ENCODE peak calls at places on chromosome 18, in four cellular contexts. One of them, this sample, is unnamed. For H3K9me3, the result is how much of the 10 kb centered on the place peaks cover.

GRCh38 chr18:48798334-48799197 is 152.2 kb downstream of the SMAD7 start:
- DNase-seq in body of pancreas: peak
- DNase-seq in GM12878: no peak
- DNase-seq in adrenal gland: peak
- DNase-seq in this sample: no peak

GRCh38 chr18:27017901-27018500 is 152.5 kb upstream of the AQP4 start:
- DNase-seq in adrenal gland: no peak
- DNase-seq in body of pancreas: no peak
- DNase-seq in GM12878: no peak
- DNase-seq in this sample: no peak

GRCh38 chr18:10201655-10202054 is 252.8 kb upstream of the APCDD1 start:
- DNase-seq in adrenal gland: no peak
- DNase-seq in GM12878: no peak
- DNase-seq in body of pancreas: no peak
- DNase-seq in this sample: no peak

GRCh38 chr18:56645415-56646016 is 5.6 kb upstream of the WDR7 start:
- DNase-seq in adrenal gland: no peak
- DNase-seq in body of pancreas: no peak
- DNase-seq in GM12878: no peak
- DNase-seq in this sample: no peak

GRCh38 chr18:59660976-59661743 is 36.1 kb downstream of the CCBE1 start:
- DNase-seq in body of pancreas: no peak
- DNase-seq in adrenal gland: no peak
- DNase-seq in GM12878: no peak
- DNase-seq in this sample: no peak

GRCh38 chr18:9653390-9653789 is 39.0 kb upstream of the PPP4R1 start:
- DNase-seq in adrenal gland: peak
- DNase-seq in body of pancreas: peak
- DNase-seq in GM12878: no peak
- DNase-seq in this sample: no peak

GRCh38 chr18:48739266-48740067 is 200.6 kb downstream of the CTIF start:
- DNase-seq in GM12878: no peak
- DNase-seq in adrenal gland: no peak
- DNase-seq in body of pancreas: no peak
- DNase-seq in this sample: no peak

GRCh38 chr18:58168221-58168620 is 124.2 kb downstream of the NEDD4L start:
- DNase-seq in adrenal gland: no peak
- DNase-seq in body of pancreas: no peak
- DNase-seq in GM12878: no peak
- DNase-seq in this sample: no peak

GRCh38 chr18:23887493-23887892 is 127.1 kb upstream of the TTC39C start:
- DNase-seq in GM12878: no peak
- DNase-seq in body of pancreas: no peak
- DNase-seq in adrenal gland: peak
- DNase-seq in this sample: no peak

GRCh38 chr18:35456181-35456850 is 41.4 kb downstream of the INO80C start:
- DNase-seq in adrenal gland: peak
- DNase-seq in body of pancreas: no peak
- DNase-seq in GM12878: no peak
- DNase-seq in this sample: no peak

GRCh38 chr18:24937624-24938285 is 414.2 kb downstream of the ZNF521 start:
- DNase-seq in body of pancreas: no peak
- DNase-seq in GM12878: no peak
- DNase-seq in adrenal gland: no peak
- DNase-seq in this sample: no peak

GRCh38 chr18:58605027-58606020 is 23.6 kb downstream of the ALPK2 start:
- DNase-seq in GM12878: peak
- DNase-seq in adrenal gland: no peak
- DNase-seq in body of pancreas: no peak
- DNase-seq in this sample: no peak

GRCh38 chr18:56627991-56628390 is 10.4 kb downstream of the TXNL1 start:
- DNase-seq in GM12878: no peak
- DNase-seq in body of pancreas: no peak
- DNase-seq in adrenal gland: no peak
- DNase-seq in this sample: no peak

GRCh38 chr18:49651033-49651432 is 89.2 kb downstream of the LIPG start:
- DNase-seq in body of pancreas: no peak
- DNase-seq in GM12878: no peak
- DNase-seq in adrenal gland: no peak
- DNase-seq in this sample: no peak

GRCh38 chr18:35432565-35433001 is 55.4 kb upstream of the ZNF396 start:
- DNase-seq in body of pancreas: no peak
- DNase-seq in adrenal gland: no peak
- DNase-seq in GM12878: no peak
- DNase-seq in this sample: no peak

GRCh38 chr18:9825571-9826073 is 60.2 kb upstream of the TXNDC2 start:
- DNase-seq in adrenal gland: peak
- DNase-seq in GM12878: no peak
- DNase-seq in body of pancreas: peak
- DNase-seq in this sample: no peak

GRCh38 chr18:27704721-27705361 is 472.1 kb downstream of the CDH2 start:
- DNase-seq in adrenal gland: no peak
- DNase-seq in body of pancreas: no peak
- DNase-seq in GM12878: no peak
- DNase-seq in this sample: no peak

GRCh38 chr18:10247402-10248117 is 206.9 kb upstream of the APCDD1 start:
- DNase-seq in body of pancreas: no peak
- DNase-seq in GM12878: no peak
- DNase-seq in adrenal gland: no peak
- DNase-seq in this sample: no peak

GRCh38 chr18:22667616-22668422 is 250.1 kb upstream of the CTAGE1 start:
- DNase-seq in adrenal gland: no peak
- DNase-seq in body of pancreas: no peak
- DNase-seq in GM12878: peak
- DNase-seq in this sample: no peak

GRCh38 chr18:51194604-51195003 is 2.9 kb downstream of the MEX3C start:
- DNase-seq in GM12878: no peak
- DNase-seq in body of pancreas: no peak
- DNase-seq in adrenal gland: no peak
- DNase-seq in this sample: no peak

GRCh38 chr18:51192026-51192425 is 5.5 kb downstream of the MEX3C start:
- DNase-seq in GM12878: no peak
- DNase-seq in body of pancreas: no peak
- DNase-seq in adrenal gland: no peak
- DNase-seq in this sample: no peak

GRCh38 chr18:51195602-51196115 is 1.8 kb downstream of the MEX3C start:
- DNase-seq in body of pancreas: peak
- DNase-seq in GM12878: no peak
- DNase-seq in adrenal gland: peak
- DNase-seq in this sample: no peak

GRCh38 chr18:51195086-51195601 is 2.3 kb downstream of the MEX3C start:
- DNase-seq in adrenal gland: no peak
- DNase-seq in body of pancreas: no peak
- DNase-seq in GM12878: no peak
- DNase-seq in this sample: no peak

DNA sequence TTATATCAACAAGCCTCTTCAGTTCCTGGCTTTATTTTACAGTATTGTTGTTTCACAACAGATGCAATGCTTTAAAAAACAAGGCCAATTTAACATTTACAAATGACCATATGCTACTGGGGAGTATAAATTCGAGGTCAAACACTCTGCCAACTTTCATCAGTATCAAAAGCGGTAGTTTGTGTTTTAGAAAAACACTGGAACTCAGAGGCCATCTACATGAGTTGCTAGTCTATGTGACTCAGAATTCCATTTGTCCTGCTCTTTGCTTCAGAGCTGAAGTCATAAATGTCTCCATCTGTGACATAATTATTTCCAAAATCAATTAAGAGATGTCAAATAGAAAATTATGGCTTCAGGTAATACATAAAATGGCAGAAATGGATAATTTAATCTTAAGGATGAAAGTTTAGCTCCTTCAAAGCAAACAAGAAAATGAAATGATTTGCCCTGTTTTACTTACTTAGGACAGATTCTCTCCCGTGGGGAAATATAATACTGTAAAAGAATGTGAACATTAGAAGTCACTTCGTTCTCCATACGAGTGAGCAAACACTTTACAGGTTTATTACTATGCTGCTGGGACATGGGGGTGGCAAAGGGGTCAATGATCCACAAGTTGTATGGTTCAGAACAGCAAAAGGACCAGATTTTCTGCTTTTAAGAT is 3.7 kb downstream of the MEX3C start:
- DNase-seq in adrenal gland: no peak
- DNase-seq in GM12878: no peak
- DNase-seq in body of pancreas: no peak
- DNase-seq in this sample: no peak
- H3K4me3 ChIP-seq in adrenal gland: no peak
- H3K4me3 ChIP-seq in GM12878: peak
- H3K4me3 ChIP-seq in body of pancreas: no peak
- H3K4me3 ChIP-seq in this sample: no peak

GRCh38 chr18:63936156-63936931 is 12.8 kb upstream of the HMSD start:
- DNase-seq in adrenal gland: peak
- DNase-seq in body of pancreas: peak
- DNase-seq in GM12878: peak
- DNase-seq in this sample: peak
- TF ChIP-seq POLR2A in adrenal gland: no peak
- TF ChIP-seq POLR2A in body of pancreas: no peak
- TF ChIP-seq POLR2A in GM12878: peak
- TF ChIP-seq POLR2A in this sample: no peak

GRCh38 chr18:13696961-13697360 is 29.4 kb downstream of the FAM210A start:
- DNase-seq in GM12878: no peak
- DNase-seq in body of pancreas: no peak
- DNase-seq in adrenal gland: no peak
- DNase-seq in this sample: no peak

GRCh38 chr18:13703899-13704298 is 22.5 kb downstream of the FAM210A start:
- DNase-seq in adrenal gland: no peak
- DNase-seq in GM12878: no peak
- DNase-seq in body of pancreas: no peak
- DNase-seq in this sample: no peak

DNA sequence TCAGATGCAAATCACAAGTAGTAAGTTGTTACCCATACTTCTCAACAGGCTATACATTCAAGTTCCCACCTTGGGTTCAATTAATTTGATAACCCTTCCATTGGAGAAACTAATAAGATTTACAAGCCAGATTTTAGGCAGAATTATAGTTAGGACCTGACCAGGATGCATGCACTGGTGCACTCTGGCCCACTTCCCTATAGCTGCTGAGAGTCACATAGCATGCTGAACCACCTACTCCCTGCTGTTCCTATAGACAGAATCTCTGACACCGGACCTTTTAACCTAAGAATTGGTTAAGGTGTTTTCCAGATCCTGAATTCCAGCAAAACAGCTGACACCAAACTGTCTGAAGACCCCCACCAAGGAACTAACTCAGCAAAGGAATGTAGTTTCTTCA is 26.2 kb downstream of the FAM210A start:
- DNase-seq in GM12878: no peak
- DNase-seq in body of pancreas: no peak
- DNase-seq in adrenal gland: no peak
- DNase-seq in this sample: no peak
- H3K9me3 ChIP-seq in GM12878: under half
- H3K9me3 ChIP-seq in body of pancreas: under half
- H3K9me3 ChIP-seq in adrenal gland: under half
- H3K9me3 ChIP-seq in this sample: under half

GRCh38 chr18:3793545-3793944 is 343.6 kb downstream of the TGIF1 start:
- DNase-seq in adrenal gland: no peak
- DNase-seq in GM12878: no peak
- DNase-seq in body of pancreas: no peak
- DNase-seq in this sample: no peak

GRCh38 chr18:3792711-3793110 is 342.7 kb downstream of the TGIF1 start:
- DNase-seq in body of pancreas: no peak
- DNase-seq in adrenal gland: no peak
- DNase-seq in GM12878: no peak
- DNase-seq in this sample: no peak

GRCh38 chr18:3789525-3789924 is 339.6 kb downstream of the TGIF1 start:
- DNase-seq in GM12878: no peak
- DNase-seq in body of pancreas: no peak
- DNase-seq in adrenal gland: no peak
- DNase-seq in this sample: no peak

GRCh38 chr18:3790702-3791101 is 340.7 kb downstream of the TGIF1 start:
- DNase-seq in body of pancreas: no peak
- DNase-seq in GM12878: peak
- DNase-seq in adrenal gland: no peak
- DNase-seq in this sample: no peak

DNA sequence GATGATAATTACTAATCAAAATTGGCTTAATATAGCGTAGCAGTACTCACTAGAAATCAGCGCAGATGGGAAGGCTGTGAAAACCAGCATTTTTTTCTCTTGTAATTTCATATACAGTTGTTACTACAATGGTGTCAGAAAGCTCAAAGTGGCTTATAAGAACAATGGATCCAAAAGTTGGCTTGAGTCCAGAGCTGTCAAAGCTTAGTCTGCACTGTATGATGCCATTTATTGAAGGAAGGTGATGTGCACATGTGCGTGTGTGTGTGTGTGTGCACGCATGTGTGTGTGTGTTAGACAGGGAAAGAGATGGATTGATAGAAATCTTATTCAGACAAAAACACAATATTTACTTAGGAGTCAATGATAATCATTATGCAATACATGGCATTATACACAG is 341.3 kb downstream of the TGIF1 start:
- DNase-seq in body of pancreas: no peak
- DNase-seq in adrenal gland: no peak
- DNase-seq in GM12878: no peak
- DNase-seq in this sample: no peak
- H3K4me3 ChIP-seq in body of pancreas: no peak
- H3K4me3 ChIP-seq in adrenal gland: no peak
- H3K4me3 ChIP-seq in GM12878: no peak
- H3K4me3 ChIP-seq in this sample: no peak

GRCh38 chr18:160831-161570 is 2.6 kb downstream of the USP14 start:
- DNase-seq in adrenal gland: no peak
- DNase-seq in body of pancreas: no peak
- DNase-seq in GM12878: no peak
- DNase-seq in this sample: no peak

GRCh38 chr18:159933-160332 is 1.6 kb downstream of the USP14 start:
- DNase-seq in GM12878: no peak
- DNase-seq in body of pancreas: no peak
- DNase-seq in adrenal gland: no peak
- DNase-seq in this sample: no peak

GRCh38 chr18:156514-157230 is 1.7 kb upstream of the USP14 start:
- DNase-seq in GM12878: no peak
- DNase-seq in adrenal gland: no peak
- DNase-seq in body of pancreas: no peak
- DNase-seq in this sample: no peak

GRCh38 chr18:159037-159652 is 788 bp downstream of the USP14 start:
- DNase-seq in adrenal gland: no peak
- DNase-seq in body of pancreas: no peak
- DNase-seq in GM12878: no peak
- DNase-seq in this sample: no peak

GRCh38 chr18:158128-159036 is at the start of gene USP14:
- DNase-seq in GM12878: peak
- DNase-seq in body of pancreas: peak
- DNase-seq in adrenal gland: peak
- DNase-seq in this sample: peak
- TF ChIP-seq POLR2A in GM12878: peak
- TF ChIP-seq POLR2A in body of pancreas: peak
- TF ChIP-seq POLR2A in adrenal gland: peak
- TF ChIP-seq POLR2A in this sample: peak